ENCODE peak calls at places on chromosomes 13 and 19, in five cellular contexts. One of them, this sample, is unnamed.

GRCh38 chr13:27857271-27857670 is 62.5 kb upstream of the PDX1 start:
- DNase-seq in AG04450: no peak
- DNase-seq in astrocyte of the hippocampus: no peak
- DNase-seq in heart left ventricle: no peak
- DNase-seq in B cell: no peak
- DNase-seq in this sample: no peak

GRCh38 chr19:38155453-38155852 is 68.6 kb downstream of the DPF1 start:
- DNase-seq in AG04450: no peak
- DNase-seq in heart left ventricle: no peak
- DNase-seq in B cell: no peak
- DNase-seq in astrocyte of the hippocampus: peak; percentile 28
- DNase-seq in this sample: no peak

GRCh38 chr19:52190679-52191293 is 934 bp downstream of the PPP2R1A start:
- DNase-seq in heart left ventricle: peak; percentile 41
- DNase-seq in B cell: no peak
- DNase-seq in AG04450: no peak
- DNase-seq in astrocyte of the hippocampus: peak; percentile 52
- DNase-seq in this sample: peak; percentile 17

GRCh38 chr19:55432355-55432959 is 10.6 kb downstream of the SHISA7 start:
- DNase-seq in heart left ventricle: no peak
- DNase-seq in astrocyte of the hippocampus: no peak
- DNase-seq in AG04450: no peak
- DNase-seq in B cell: no peak
- DNase-seq in this sample: no peak

GRCh38 chr13:60169239-60170031 is 5.7 kb upstream of the DIAPH3 start:
- DNase-seq in astrocyte of the hippocampus: no peak
- DNase-seq in heart left ventricle: no peak
- DNase-seq in B cell: no peak
- DNase-seq in AG04450: no peak
- DNase-seq in this sample: no peak

GRCh38 chr13:60170414-60170813 is 6.7 kb upstream of the DIAPH3 start:
- DNase-seq in AG04450: no peak
- DNase-seq in B cell: no peak
- DNase-seq in heart left ventricle: no peak
- DNase-seq in astrocyte of the hippocampus: no peak
- DNase-seq in this sample: no peak

GRCh38 chr19:50331187-50332013 is 2.2 kb upstream of the KCNC3 start:
- DNase-seq in astrocyte of the hippocampus: no peak
- DNase-seq in AG04450: no peak
- DNase-seq in heart left ventricle: no peak
- DNase-seq in B cell: no peak
- DNase-seq in this sample: no peak

GRCh38 chr13:23069571-23069970 is 111.2 kb upstream of the SGCG start:
- DNase-seq in B cell: no peak
- DNase-seq in heart left ventricle: no peak
- DNase-seq in AG04450: peak; percentile 33
- DNase-seq in astrocyte of the hippocampus: peak; percentile 34
- DNase-seq in this sample: no peak

GRCh38 chr19:21109116-21109515 is 27.1 kb downstream of the ZNF714 start:
- DNase-seq in astrocyte of the hippocampus: peak; percentile 49
- DNase-seq in B cell: no peak
- DNase-seq in AG04450: no peak
- DNase-seq in heart left ventricle: no peak
- DNase-seq in this sample: no peak

GRCh38 chr13:54593504-54593903 is 1564.9 kb downstream of the OLFM4 start:
- DNase-seq in B cell: no peak
- DNase-seq in AG04450: no peak
- DNase-seq in heart left ventricle: no peak
- DNase-seq in astrocyte of the hippocampus: no peak
- DNase-seq in this sample: no peak

GRCh38 chr13:24274452-24274971 is 34.9 kb upstream of the C1QTNF9 start:
- DNase-seq in AG04450: peak; percentile 21
- DNase-seq in heart left ventricle: no peak
- DNase-seq in astrocyte of the hippocampus: no peak
- DNase-seq in B cell: peak; percentile 67
- DNase-seq in this sample: peak; percentile 36

GRCh38 chr13:24670927-24671326 is 9.3 kb upstream of the ATP12A start:
- DNase-seq in heart left ventricle: no peak
- DNase-seq in AG04450: no peak
- DNase-seq in astrocyte of the hippocampus: peak; percentile 35
- DNase-seq in B cell: no peak
- DNase-seq in this sample: no peak

GRCh38 chr19:44553478-44554171 is 24.1 kb upstream of the CEACAM20 start:
- DNase-seq in heart left ventricle: no peak
- DNase-seq in B cell: no peak
- DNase-seq in AG04450: no peak
- DNase-seq in astrocyte of the hippocampus: no peak
- DNase-seq in this sample: no peak

GRCh38 chr13:76668716-76669115 is 217.5 kb downstream of the KCTD12 start:
- DNase-seq in astrocyte of the hippocampus: no peak
- DNase-seq in heart left ventricle: no peak
- DNase-seq in AG04450: no peak
- DNase-seq in B cell: no peak
- DNase-seq in this sample: no peak

GRCh38 chr19:58387338-58388174 is 487 bp downstream of the RPS5 start:
- DNase-seq in AG04450: no peak
- DNase-seq in astrocyte of the hippocampus: no peak
- DNase-seq in B cell: no peak
- DNase-seq in heart left ventricle: no peak
- DNase-seq in this sample: no peak

GRCh38 chr19:30314056-30314804 is 58.0 kb upstream of the ZNF536 start:
- DNase-seq in AG04450: no peak
- DNase-seq in astrocyte of the hippocampus: no peak
- DNase-seq in B cell: no peak
- DNase-seq in heart left ventricle: no peak
- DNase-seq in this sample: no peak

GRCh38 chr19:5080809-5081208 is 111.9 kb downstream of the KDM4B start:
- DNase-seq in B cell: no peak
- DNase-seq in astrocyte of the hippocampus: no peak
- DNase-seq in heart left ventricle: no peak
- DNase-seq in AG04450: no peak
- DNase-seq in this sample: no peak

GRCh38 chr13:55007681-55008080 is 1979.1 kb downstream of the OLFM4 start:
- DNase-seq in B cell: no peak
- DNase-seq in AG04450: no peak
- DNase-seq in astrocyte of the hippocampus: no peak
- DNase-seq in heart left ventricle: no peak
- DNase-seq in this sample: no peak

GRCh38 chr13:21047087-21047486 is 14.3 kb downstream of the LATS2 start:
- DNase-seq in heart left ventricle: no peak
- DNase-seq in B cell: no peak
- DNase-seq in AG04450: no peak
- DNase-seq in astrocyte of the hippocampus: no peak
- DNase-seq in this sample: no peak

GRCh38 chr19:5397804-5398692 is 57.2 kb upstream of the ZNRF4 start:
- DNase-seq in AG04450: no peak
- DNase-seq in heart left ventricle: no peak
- DNase-seq in astrocyte of the hippocampus: peak; percentile 39
- DNase-seq in B cell: no peak
- DNase-seq in this sample: no peak

GRCh38 chr13:93559718-93560117 is 333.1 kb downstream of the GPC6 start:
- DNase-seq in heart left ventricle: no peak
- DNase-seq in B cell: no peak
- DNase-seq in AG04450: peak; percentile 33
- DNase-seq in astrocyte of the hippocampus: peak; percentile 78
- DNase-seq in this sample: no peak

GRCh38 chr13:36887758-36888521 is 32.1 kb downstream of the SMAD9 start:
- DNase-seq in AG04450: no peak
- DNase-seq in heart left ventricle: no peak
- DNase-seq in B cell: no peak
- DNase-seq in astrocyte of the hippocampus: peak; percentile 11
- DNase-seq in this sample: no peak

GRCh38 chr13:95247857-95248256 is 53.4 kb downstream of the ABCC4 start:
- DNase-seq in B cell: no peak
- DNase-seq in AG04450: no peak
- DNase-seq in astrocyte of the hippocampus: no peak
- DNase-seq in heart left ventricle: no peak
- DNase-seq in this sample: no peak

GRCh38 chr13:95275322-95276118 is 25.7 kb downstream of the ABCC4 start:
- DNase-seq in astrocyte of the hippocampus: peak; percentile 53
- DNase-seq in heart left ventricle: no peak
- DNase-seq in AG04450: no peak
- DNase-seq in B cell: no peak
- DNase-seq in this sample: no peak

GRCh38 chr13:111043575-111043982 is 71.5 kb upstream of the ARHGEF7 start:
- DNase-seq in heart left ventricle: peak; percentile 70
- DNase-seq in AG04450: no peak
- DNase-seq in B cell: no peak
- DNase-seq in astrocyte of the hippocampus: peak; percentile 33
- DNase-seq in this sample: no peak

GRCh38 chr19:56671613-56671994 is at the start of gene ZNF835:
- DNase-seq in B cell: peak; percentile 94
- DNase-seq in heart left ventricle: peak; percentile 96
- DNase-seq in AG04450: no peak
- DNase-seq in astrocyte of the hippocampus: peak; percentile 90
- DNase-seq in this sample: peak; percentile 96

GRCh38 chr13:44309771-44310767 is 63.6 kb upstream of the SERP2 start:
- DNase-seq in AG04450: no peak
- DNase-seq in heart left ventricle: peak; percentile 50
- DNase-seq in B cell: no peak
- DNase-seq in astrocyte of the hippocampus: peak; percentile 33
- DNase-seq in this sample: peak; percentile 54

GRCh38 chr19:48999481-49000325 is 6.0 kb downstream of the RUVBL2 start:
- DNase-seq in AG04450: peak; percentile 43
- DNase-seq in B cell: peak; percentile 55
- DNase-seq in astrocyte of the hippocampus: peak; percentile 89
- DNase-seq in heart left ventricle: no peak
- DNase-seq in this sample: no peak

GRCh38 chr13:97858161-97858560 is 95.3 kb upstream of the IPO5 start:
- DNase-seq in astrocyte of the hippocampus: no peak
- DNase-seq in B cell: no peak
- DNase-seq in AG04450: no peak
- DNase-seq in heart left ventricle: no peak
- DNase-seq in this sample: no peak

GRCh38 chr19:18871543-18871942 is 24.4 kb downstream of the CERS1 start:
- DNase-seq in heart left ventricle: no peak
- DNase-seq in B cell: no peak
- DNase-seq in AG04450: no peak
- DNase-seq in astrocyte of the hippocampus: no peak
- DNase-seq in this sample: no peak

This sample was measured in mucosa of gallbladder.